ENCODE peak calls at places on chromosomes 13 and 19, in six cellular contexts. One of them, this sample, is unnamed.

GRCh38 chr13:33634526-33635111 is 183.3 kb upstream of the RFC3 start:
- DNase-seq in IMR-90: no peak
- DNase-seq in H1: no peak
- DNase-seq in H9: no peak
- DNase-seq in mesendoderm: no peak
- DNase-seq in trophoblast cell: peak
- DNase-seq in this sample: no peak

GRCh38 chr19:916645-917322 is 349 bp upstream of the KISS1R start:
- DNase-seq in IMR-90: no peak
- DNase-seq in H1: no peak
- DNase-seq in H9: peak
- DNase-seq in mesendoderm: no peak
- DNase-seq in trophoblast cell: no peak
- DNase-seq in this sample: no peak

GRCh38 chr13:43407023-43407581 is 379.7 kb downstream of the ENOX1 start:
- DNase-seq in IMR-90: no peak
- DNase-seq in H1: no peak
- DNase-seq in H9: no peak
- DNase-seq in mesendoderm: no peak
- DNase-seq in trophoblast cell: no peak
- DNase-seq in this sample: no peak

GRCh38 chr19:41350735-41351338 is 2.9 kb downstream of the TGFB1 start:
- DNase-seq in IMR-90: peak
- DNase-seq in H1: no peak
- DNase-seq in H9: peak
- DNase-seq in mesendoderm: no peak
- DNase-seq in trophoblast cell: no peak
- DNase-seq in this sample: no peak

GRCh38 chr13:100594255-100594654 is 5.7 kb upstream of the GGACT start:
- DNase-seq in IMR-90: no peak
- DNase-seq in H1: no peak
- DNase-seq in H9: no peak
- DNase-seq in mesendoderm: no peak
- DNase-seq in trophoblast cell: peak
- DNase-seq in this sample: no peak

GRCh38 chr19:49106648-49107135 is 7.5 kb upstream of the LIN7B start:
- DNase-seq in IMR-90: peak
- DNase-seq in H1: no peak
- DNase-seq in H9: peak
- DNase-seq in mesendoderm: peak
- DNase-seq in trophoblast cell: peak
- DNase-seq in this sample: peak

GRCh38 chr13:103229674-103230073 is 163.5 kb upstream of the SLC10A2 start:
- DNase-seq in IMR-90: no peak
- DNase-seq in H1: no peak
- DNase-seq in H9: no peak
- DNase-seq in mesendoderm: no peak
- DNase-seq in trophoblast cell: no peak
- DNase-seq in this sample: no peak

GRCh38 chr13:36385471-36385870 is 39.3 kb upstream of the SPART start:
- DNase-seq in IMR-90: peak
- DNase-seq in H1: no peak
- DNase-seq in H9: no peak
- DNase-seq in mesendoderm: no peak
- DNase-seq in trophoblast cell: no peak
- DNase-seq in this sample: no peak

GRCh38 chr19:45187421-45188100 is 9.0 kb downstream of the BLOC1S3 start:
- DNase-seq in IMR-90: no peak
- DNase-seq in H1: no peak
- DNase-seq in H9: peak
- DNase-seq in mesendoderm: peak
- DNase-seq in trophoblast cell: no peak
- DNase-seq in this sample: no peak

GRCh38 chr13:44142911-44143665 is 230.5 kb upstream of the SERP2 start:
- DNase-seq in IMR-90: peak
- DNase-seq in H1: no peak
- DNase-seq in H9: no peak
- DNase-seq in mesendoderm: peak
- DNase-seq in trophoblast cell: no peak
- DNase-seq in this sample: no peak

GRCh38 chr19:35860436-35860817 is 3.7 kb downstream of the KIRREL2 start:
- DNase-seq in IMR-90: no peak
- DNase-seq in H1: no peak
- DNase-seq in H9: peak
- DNase-seq in mesendoderm: no peak
- DNase-seq in trophoblast cell: no peak
- DNase-seq in this sample: no peak

GRCh38 chr13:99408703-99409000 is 92.6 kb upstream of the TM9SF2 start:
- DNase-seq in IMR-90: no peak
- DNase-seq in H1: no peak
- DNase-seq in H9: no peak
- DNase-seq in mesendoderm: no peak
- DNase-seq in trophoblast cell: peak
- DNase-seq in this sample: no peak

GRCh38 chr13:38415233-38415632 is 65.6 kb downstream of the UFM1 start:
- DNase-seq in IMR-90: no peak
- DNase-seq in H1: no peak
- DNase-seq in H9: no peak
- DNase-seq in mesendoderm: peak
- DNase-seq in trophoblast cell: peak
- DNase-seq in this sample: no peak

GRCh38 chr13:38346764-38347163 is 2.9 kb upstream of the UFM1 start:
- DNase-seq in IMR-90: no peak
- DNase-seq in H1: no peak
- DNase-seq in H9: no peak
- DNase-seq in mesendoderm: no peak
- DNase-seq in trophoblast cell: no peak
- DNase-seq in this sample: no peak

GRCh38 chr19:38953677-38954076 is 21.9 kb downstream of the FBXO17 start:
- DNase-seq in IMR-90: no peak
- DNase-seq in H1: no peak
- DNase-seq in H9: no peak
- DNase-seq in mesendoderm: peak
- DNase-seq in trophoblast cell: no peak
- DNase-seq in this sample: no peak

GRCh38 chr13:41004875-41005693 is 14.0 kb downstream of the ELF1 start:
- DNase-seq in IMR-90: no peak
- DNase-seq in H1: no peak
- DNase-seq in H9: no peak
- DNase-seq in mesendoderm: no peak
- DNase-seq in trophoblast cell: no peak
- DNase-seq in this sample: no peak

GRCh38 chr19:6119031-6119430 is 8.7 kb upstream of the RFX2 start:
- DNase-seq in IMR-90: no peak
- DNase-seq in H1: no peak
- DNase-seq in H9: no peak
- DNase-seq in mesendoderm: no peak
- DNase-seq in trophoblast cell: no peak
- DNase-seq in this sample: no peak

GRCh38 chr13:52371736-52372247 is 34.2 kb downstream of the THSD1 start:
- DNase-seq in IMR-90: peak
- DNase-seq in H1: no peak
- DNase-seq in H9: no peak
- DNase-seq in mesendoderm: peak
- DNase-seq in trophoblast cell: no peak
- DNase-seq in this sample: peak

GRCh38 chr13:71773534-71773933 is 93.5 kb downstream of the DACH1 start:
- DNase-seq in IMR-90: no peak
- DNase-seq in H1: no peak
- DNase-seq in H9: no peak
- DNase-seq in mesendoderm: no peak
- DNase-seq in trophoblast cell: no peak
- DNase-seq in this sample: no peak

GRCh38 chr13:70985371-70985770 is 877.1 kb upstream of the KLHL1 start:
- DNase-seq in IMR-90: no peak
- DNase-seq in H1: no peak
- DNase-seq in H9: no peak
- DNase-seq in mesendoderm: no peak
- DNase-seq in trophoblast cell: no peak
- DNase-seq in this sample: no peak

GRCh38 chr19:14517840-14518505 is at the start of gene DNAJB1:
- DNase-seq in IMR-90: peak
- DNase-seq in H1: no peak
- DNase-seq in H9: no peak
- DNase-seq in mesendoderm: peak
- DNase-seq in trophoblast cell: peak
- DNase-seq in this sample: no peak

GRCh38 chr13:31882794-31883193 is 143.5 kb downstream of the RXFP2 start:
- DNase-seq in IMR-90: no peak
- DNase-seq in H1: no peak
- DNase-seq in H9: no peak
- DNase-seq in mesendoderm: no peak
- DNase-seq in trophoblast cell: no peak
- DNase-seq in this sample: no peak

GRCh38 chr13:67045357-67045756 is 184.8 kb downstream of the PCDH9 start:
- DNase-seq in IMR-90: no peak
- DNase-seq in H1: no peak
- DNase-seq in H9: no peak
- DNase-seq in mesendoderm: no peak
- DNase-seq in trophoblast cell: no peak
- DNase-seq in this sample: no peak

GRCh38 chr13:97539651-97540230 is 105.8 kb downstream of the RAP2A start:
- DNase-seq in IMR-90: peak
- DNase-seq in H1: no peak
- DNase-seq in H9: no peak
- DNase-seq in mesendoderm: no peak
- DNase-seq in trophoblast cell: peak
- DNase-seq in this sample: no peak

GRCh38 chr19:49400034-49400433 is 12.0 kb downstream of the KASH5 start:
- DNase-seq in IMR-90: peak
- DNase-seq in H1: no peak
- DNase-seq in H9: no peak
- DNase-seq in mesendoderm: no peak
- DNase-seq in trophoblast cell: peak
- DNase-seq in this sample: no peak

GRCh38 chr13:24623141-24623665 is 57.0 kb upstream of the ATP12A start:
- DNase-seq in IMR-90: no peak
- DNase-seq in H1: no peak
- DNase-seq in H9: no peak
- DNase-seq in mesendoderm: no peak
- DNase-seq in trophoblast cell: no peak
- DNase-seq in this sample: no peak

GRCh38 chr13:40518481-40518882 is 148.0 kb downstream of the FOXO1 start:
- DNase-seq in IMR-90: no peak
- DNase-seq in H1: no peak
- DNase-seq in H9: no peak
- DNase-seq in mesendoderm: peak
- DNase-seq in trophoblast cell: no peak
- DNase-seq in this sample: no peak

GRCh38 chr13:49733181-49733951 is 42.1 kb upstream of the EBPL start:
- DNase-seq in IMR-90: peak
- DNase-seq in H1: no peak
- DNase-seq in H9: no peak
- DNase-seq in mesendoderm: peak
- DNase-seq in trophoblast cell: no peak
- DNase-seq in this sample: no peak

GRCh38 chr19:6516659-6517291 is 14.1 kb upstream of the TNFSF9 start:
- DNase-seq in IMR-90: peak
- DNase-seq in H1: no peak
- DNase-seq in H9: peak
- DNase-seq in mesendoderm: peak
- DNase-seq in trophoblast cell: peak
- DNase-seq in this sample: peak

GRCh38 chr13:106349080-106349841 is 186.2 kb downstream of the EFNB2 start:
- DNase-seq in IMR-90: peak
- DNase-seq in H1: peak
- DNase-seq in H9: peak
- DNase-seq in mesendoderm: peak
- DNase-seq in trophoblast cell: no peak
- DNase-seq in this sample: peak

DNA sequence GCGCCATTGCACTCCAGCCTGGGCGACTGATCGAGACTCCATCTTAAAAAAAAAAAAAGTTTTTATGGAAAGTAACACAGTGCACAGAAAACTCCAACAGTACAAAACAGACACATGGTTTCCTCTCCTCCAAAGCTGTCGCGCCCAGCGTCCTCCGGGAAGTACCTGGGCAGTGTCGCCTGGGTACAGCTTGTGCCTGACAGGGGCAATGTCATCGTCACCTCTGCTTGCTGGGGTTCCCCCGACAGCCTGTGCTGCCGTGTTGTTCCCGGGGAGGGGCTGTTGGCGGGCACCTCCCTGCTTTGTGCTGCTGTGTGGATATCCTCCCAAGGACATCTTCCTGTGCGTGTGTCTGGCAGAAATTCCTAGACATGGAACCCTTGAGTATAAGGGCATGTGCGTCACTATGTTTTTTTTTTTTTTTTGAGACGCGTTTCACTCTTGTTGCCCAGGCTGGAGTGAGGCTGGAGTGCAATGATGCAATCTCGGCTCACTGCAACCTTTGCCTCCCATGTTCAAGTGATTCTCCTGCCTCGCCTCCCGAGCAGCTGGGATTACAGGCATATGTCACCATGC is 2.4 kb upstream of the F2RL3 start:
- DNase-seq in IMR-90: peak
- DNase-seq in H1: no peak
- DNase-seq in H9: no peak
- DNase-seq in mesendoderm: no peak
- DNase-seq in trophoblast cell: peak
- DNase-seq in this sample: no peak
- H3K4ac ChIP-seq in IMR-90: no peak
- H3K4ac ChIP-seq in H1: no peak
- H3K4ac ChIP-seq in H9: no peak
- H3K4ac ChIP-seq in mesendoderm: no peak
- H3K4ac ChIP-seq in trophoblast cell: no peak
- H3K4ac ChIP-seq in this sample: no peak

GRCh38 chr19:15641901-15642491 is 1.3 kb downstream of the CYP4F3 start:
- DNase-seq in IMR-90: no peak
- DNase-seq in H1: no peak
- DNase-seq in H9: no peak
- DNase-seq in mesendoderm: no peak
- DNase-seq in trophoblast cell: no peak
- DNase-seq in this sample: no peak
- H3K27ac ChIP-seq in IMR-90: no peak
- H3K27ac ChIP-seq in H1: no peak
- H3K27ac ChIP-seq in H9: no peak
- H3K27ac ChIP-seq in mesendoderm: no peak
- H3K27ac ChIP-seq in trophoblast cell: no peak
- H3K27ac ChIP-seq in this sample: no peak

GRCh38 chr19:57803594-57804325 is 11.0 kb downstream of the ZNF552 start:
- DNase-seq in IMR-90: peak
- DNase-seq in H1: no peak
- DNase-seq in H9: peak
- DNase-seq in mesendoderm: peak
- DNase-seq in trophoblast cell: peak
- DNase-seq in this sample: peak
- H3K4ac ChIP-seq in IMR-90: peak
- H3K4ac ChIP-seq in H1: no peak
- H3K4ac ChIP-seq in H9: peak
- H3K4ac ChIP-seq in mesendoderm: peak
- H3K4ac ChIP-seq in trophoblast cell: peak
- H3K4ac ChIP-seq in this sample: no peak

GRCh38 chr13:28052945-28053344 is 47.4 kb downstream of the FLT3 start:
- DNase-seq in IMR-90: peak
- DNase-seq in H1: no peak
- DNase-seq in H9: no peak
- DNase-seq in mesendoderm: no peak
- DNase-seq in trophoblast cell: no peak
- DNase-seq in this sample: no peak
- H3K27ac ChIP-seq in IMR-90: no peak
- H3K27ac ChIP-seq in H1: no peak
- H3K27ac ChIP-seq in H9: no peak
- H3K27ac ChIP-seq in mesendoderm: no peak
- H3K27ac ChIP-seq in trophoblast cell: no peak
- H3K27ac ChIP-seq in this sample: no peak